ENCODE peak calls at places on chromosomes 1 and 21, in nine cellular contexts. U is GM06990; C is iPS-NIHi11; K is GM03348; Q is AG20443; I is EL; Z is upper lobe of right lung; H is HEK293T; G is Jurkat, Clone E6-1. B is an unnamed sample.

GRCh38 chr1:201745023-201745422 is 83.9 kb upstream of the IPO9 start:
- DNase-seq in U (no peak), C (no peak), K (peak), Q (no peak), I (peak), Z (no peak), H (no peak), G (no peak), B (no peak)

GRCh38 chr1:2389644-2390043 is 1.7 kb downstream of the MORN1 start:
- DNase-seq in U (no peak), C (no peak), K (no peak), Q (no peak), I (no peak), Z (no peak), H (no peak), G (peak), B (peak)

GRCh38 chr1:20964540-20965484 is 177.7 kb upstream of the HP1BP3 start:
- DNase-seq in U (peak), C (no peak), K (no peak), Q (no peak), I (no peak), Z (no peak), H (no peak), G (no peak), B (no peak)

GRCh38 chr1:111399792-111400610 is 27.5 kb downstream of the OVGP1 start:
- DNase-seq in U (no peak), C (peak), K (peak), Q (peak), I (peak), Z (no peak), H (peak), G (peak), B (no peak)

GRCh38 chr21:15552914-15553491 is 176.8 kb upstream of the USP25 start:
- DNase-seq in U (no peak), C (peak), K (peak), Q (peak), I (peak), Z (no peak), H (no peak), G (no peak), B (no peak)

GRCh38 chr1:2532485-2533160 is 2.6 kb upstream of the HES5 start:
- DNase-seq in U (no peak), C (no peak), K (no peak), Q (no peak), I (no peak), Z (no peak), H (no peak), G (no peak), B (no peak)

GRCh38 chr1:201108614-201109013 is 3.6 kb downstream of the CACNA1S start:
- DNase-seq in U (no peak), C (peak), K (no peak), Q (no peak), I (no peak), Z (no peak), H (no peak), G (no peak), B (no peak)

GRCh38 chr21:16342932-16343331 is 613.1 kb downstream of the USP25 start:
- DNase-seq in U (no peak), C (no peak), K (no peak), Q (no peak), I (no peak), Z (no peak), H (no peak), G (no peak), B (no peak)

GRCh38 chr1:179709841-179710329 is 33.2 kb upstream of the FAM163A start:
- DNase-seq in U (peak), C (no peak), K (no peak), Q (no peak), I (peak), Z (no peak), H (no peak), G (peak), B (no peak)

GRCh38 chr1:38585971-38586370 is 273.6 kb downstream of the RRAGC start:
- DNase-seq in U (no peak), C (no peak), K (no peak), Q (no peak), I (no peak), Z (no peak), H (no peak), G (no peak), B (no peak)

GRCh38 chr1:157412308-157412707 is 140.0 kb downstream of the FCRL5 start:
- DNase-seq in U (no peak), C (no peak), K (no peak), Q (no peak), I (no peak), Z (no peak), H (no peak), G (no peak), B (no peak)

GRCh38 chr1:227777646-227778045 is 37.8 kb upstream of the PRSS38 start:
- DNase-seq in U (no peak), C (no peak), K (no peak), Q (no peak), I (no peak), Z (peak), H (no peak), G (no peak), B (no peak)

GRCh38 chr1:164320780-164321683 is 238.0 kb upstream of the PBX1 start:
- DNase-seq in U (no peak), C (peak), K (peak), Q (peak), I (peak), Z (peak), H (no peak), G (no peak), B (no peak)

GRCh38 chr1:61184035-61184713 is 101.8 kb downstream of the NFIA start:
- DNase-seq in U (no peak), C (peak), K (peak), Q (peak), I (peak), Z (peak), H (peak), G (no peak), B (no peak)

GRCh38 chr1:84415386-84415785 is 17.1 kb downstream of the DNASE2B start:
- DNase-seq in U (no peak), C (no peak), K (no peak), Q (no peak), I (peak), Z (no peak), H (no peak), G (no peak), B (no peak)

GRCh38 chr1:89987170-89987819 is 7.6 kb upstream of the ZNF326 start:
- DNase-seq in U (no peak), C (peak), K (peak), Q (peak), I (peak), Z (no peak), H (peak), G (peak), B (no peak)

GRCh38 chr1:43831866-43832654 is 101.5 kb upstream of the ARTN start:
- DNase-seq in U (peak), C (no peak), K (no peak), Q (no peak), I (no peak), Z (no peak), H (no peak), G (peak), B (no peak)

GRCh38 chr1:19067187-19067911 is 110.9 kb upstream of the IFFO2 start:
- DNase-seq in U (no peak), C (peak), K (no peak), Q (no peak), I (peak), Z (no peak), H (no peak), G (no peak), B (no peak)

GRCh38 chr1:181134543-181135461 is 46.3 kb downstream of the IER5 start:
- DNase-seq in U (peak), C (no peak), K (peak), Q (peak), I (peak), Z (peak), H (no peak), G (no peak), B (no peak)

GRCh38 chr1:116874622-116875277 is 35.0 kb upstream of the PTGFRN start:
- DNase-seq in U (no peak), C (no peak), K (no peak), Q (no peak), I (peak), Z (no peak), H (no peak), G (no peak), B (no peak)

GRCh38 chr1:67838180-67838912 is 5.1 kb upstream of the GNG12 start:
- DNase-seq in U (no peak), C (no peak), K (peak), Q (peak), I (peak), Z (no peak), H (no peak), G (no peak), B (no peak)

B was measured in chondrocyte.